ENCODE peak calls at places on chromosomes 1 and 21, in nine cellular contexts. One of them, this sample, is unnamed.

GRCh38 chr1:10378071-10378841 is 20.6 kb upstream of the PGD start:
- DNase-seq in HepG2: no peak
- DNase-seq in A549: peak
- DNase-seq in SK-N-SH: no peak
- DNase-seq in HCT116: no peak
- DNase-seq in GM12878: no peak
- DNase-seq in Panc1: no peak
- DNase-seq in GM23338: peak
- DNase-seq in K562: peak
- DNase-seq in this sample: peak

GRCh38 chr21:42189860-42190491 is 29.0 kb upstream of the ABCG1 start:
- DNase-seq in HCT116: no peak
- DNase-seq in HepG2: no peak
- DNase-seq in GM12878: no peak
- DNase-seq in A549: no peak
- DNase-seq in SK-N-SH: no peak
- DNase-seq in K562: no peak
- DNase-seq in Panc1: no peak
- DNase-seq in GM23338: no peak
- DNase-seq in this sample: no peak

GRCh38 chr1:84505167-84506001 is 802 bp upstream of the SPATA1 start:
- DNase-seq in A549: no peak
- DNase-seq in GM23338: peak
- DNase-seq in SK-N-SH: peak
- DNase-seq in HepG2: peak
- DNase-seq in GM12878: no peak
- DNase-seq in HCT116: no peak
- DNase-seq in K562: peak
- DNase-seq in Panc1: no peak
- DNase-seq in this sample: peak

GRCh38 chr1:78619803-78620579 is at the start of gene IFI44L:
- DNase-seq in HepG2: no peak
- DNase-seq in GM12878: peak
- DNase-seq in A549: no peak
- DNase-seq in Panc1: no peak
- DNase-seq in SK-N-SH: no peak
- DNase-seq in K562: no peak
- DNase-seq in HCT116: no peak
- DNase-seq in GM23338: no peak
- DNase-seq in this sample: no peak

GRCh38 chr1:119358661-119359060 is 9.9 kb upstream of the HAO2 start:
- DNase-seq in GM23338: no peak
- DNase-seq in A549: no peak
- DNase-seq in Panc1: no peak
- DNase-seq in K562: no peak
- DNase-seq in HCT116: no peak
- DNase-seq in SK-N-SH: no peak
- DNase-seq in HepG2: no peak
- DNase-seq in GM12878: no peak
- DNase-seq in this sample: no peak

GRCh38 chr1:40049745-40050144 is 9.2 kb downstream of the CAP1 start:
- DNase-seq in HepG2: no peak
- DNase-seq in SK-N-SH: no peak
- DNase-seq in HCT116: no peak
- DNase-seq in GM12878: no peak
- DNase-seq in A549: no peak
- DNase-seq in Panc1: no peak
- DNase-seq in GM23338: no peak
- DNase-seq in K562: no peak
- DNase-seq in this sample: no peak

GRCh38 chr1:65265296-65266271 is 43.8 kb upstream of the DNAJC6 start:
- DNase-seq in K562: no peak
- DNase-seq in GM23338: peak
- DNase-seq in GM12878: no peak
- DNase-seq in HepG2: peak
- DNase-seq in HCT116: no peak
- DNase-seq in Panc1: no peak
- DNase-seq in A549: no peak
- DNase-seq in SK-N-SH: peak
- DNase-seq in this sample: peak

GRCh38 chr1:15543589-15544568 is 17.2 kb downstream of the DNAJC16 start:
- DNase-seq in SK-N-SH: no peak
- DNase-seq in HepG2: no peak
- DNase-seq in HCT116: no peak
- DNase-seq in GM12878: no peak
- DNase-seq in A549: no peak
- DNase-seq in K562: peak
- DNase-seq in Panc1: no peak
- DNase-seq in GM23338: no peak
- DNase-seq in this sample: no peak

GRCh38 chr1:151892190-151892589 is 17.1 kb downstream of the THEM4 start:
- DNase-seq in GM12878: no peak
- DNase-seq in GM23338: no peak
- DNase-seq in HCT116: no peak
- DNase-seq in A549: no peak
- DNase-seq in K562: no peak
- DNase-seq in HepG2: no peak
- DNase-seq in Panc1: no peak
- DNase-seq in SK-N-SH: no peak
- DNase-seq in this sample: no peak

GRCh38 chr1:113681596-113682337 is 77.5 kb downstream of the PHTF1 start:
- DNase-seq in HepG2: no peak
- DNase-seq in GM23338: no peak
- DNase-seq in SK-N-SH: no peak
- DNase-seq in A549: no peak
- DNase-seq in GM12878: no peak
- DNase-seq in K562: no peak
- DNase-seq in HCT116: no peak
- DNase-seq in Panc1: no peak
- DNase-seq in this sample: no peak

GRCh38 chr1:203503851-203504250 is 9.9 kb downstream of the OPTC start:
- DNase-seq in HCT116: no peak
- DNase-seq in GM23338: no peak
- DNase-seq in GM12878: no peak
- DNase-seq in Panc1: no peak
- DNase-seq in SK-N-SH: no peak
- DNase-seq in HepG2: no peak
- DNase-seq in A549: no peak
- DNase-seq in K562: no peak
- DNase-seq in this sample: no peak

GRCh38 chr1:244029137-244029536 is 21.9 kb upstream of the ZBTB18 start:
- DNase-seq in K562: no peak
- DNase-seq in GM23338: no peak
- DNase-seq in HepG2: no peak
- DNase-seq in Panc1: no peak
- DNase-seq in SK-N-SH: no peak
- DNase-seq in HCT116: no peak
- DNase-seq in A549: no peak
- DNase-seq in GM12878: no peak
- DNase-seq in this sample: no peak

GRCh38 chr1:203286161-203286984 is 18.9 kb upstream of the BTG2 start:
- DNase-seq in SK-N-SH: no peak
- DNase-seq in HCT116: no peak
- DNase-seq in K562: no peak
- DNase-seq in GM23338: no peak
- DNase-seq in Panc1: no peak
- DNase-seq in A549: no peak
- DNase-seq in GM12878: no peak
- DNase-seq in HepG2: no peak
- DNase-seq in this sample: peak

GRCh38 chr1:92218559-92218958 is 844 bp downstream of the C1orf146 start:
- DNase-seq in GM12878: no peak
- DNase-seq in HepG2: no peak
- DNase-seq in HCT116: no peak
- DNase-seq in GM23338: peak
- DNase-seq in A549: no peak
- DNase-seq in SK-N-SH: no peak
- DNase-seq in Panc1: no peak
- DNase-seq in K562: no peak
- DNase-seq in this sample: no peak

GRCh38 chr1:236020359-236021000 is 44.4 kb downstream of the NID1 start:
- DNase-seq in GM23338: no peak
- DNase-seq in GM12878: no peak
- DNase-seq in A549: no peak
- DNase-seq in HCT116: no peak
- DNase-seq in K562: no peak
- DNase-seq in Panc1: no peak
- DNase-seq in HepG2: no peak
- DNase-seq in SK-N-SH: no peak
- DNase-seq in this sample: no peak

GRCh38 chr1:84997667-84998600 is 1.0 kb upstream of the MCOLN2 start:
- DNase-seq in SK-N-SH: peak
- DNase-seq in GM23338: peak
- DNase-seq in A549: no peak
- DNase-seq in Panc1: no peak
- DNase-seq in HepG2: no peak
- DNase-seq in GM12878: no peak
- DNase-seq in K562: no peak
- DNase-seq in HCT116: no peak
- DNase-seq in this sample: no peak

GRCh38 chr1:168506204-168506819 is 37.5 kb downstream of the XCL2 start:
- DNase-seq in Panc1: peak
- DNase-seq in A549: no peak
- DNase-seq in GM12878: no peak
- DNase-seq in GM23338: no peak
- DNase-seq in SK-N-SH: no peak
- DNase-seq in HCT116: peak
- DNase-seq in HepG2: no peak
- DNase-seq in K562: no peak
- DNase-seq in this sample: no peak

GRCh38 chr1:173195596-173196088 is 11.5 kb downstream of the TNFSF4 start:
- DNase-seq in HepG2: no peak
- DNase-seq in A549: no peak
- DNase-seq in Panc1: no peak
- DNase-seq in SK-N-SH: no peak
- DNase-seq in GM12878: peak
- DNase-seq in GM23338: no peak
- DNase-seq in K562: no peak
- DNase-seq in HCT116: no peak
- DNase-seq in this sample: no peak

GRCh38 chr1:107246775-107247345 is 106.0 kb downstream of the NTNG1 start:
- DNase-seq in A549: no peak
- DNase-seq in K562: no peak
- DNase-seq in HepG2: no peak
- DNase-seq in GM23338: no peak
- DNase-seq in Panc1: no peak
- DNase-seq in SK-N-SH: no peak
- DNase-seq in HCT116: no peak
- DNase-seq in GM12878: peak
- DNase-seq in this sample: no peak
- TF ChIP-seq REST in A549: no peak
- TF ChIP-seq REST in K562: no peak
- TF ChIP-seq REST in HepG2: no peak
- TF ChIP-seq REST in GM23338: no peak
- TF ChIP-seq REST in Panc1: no peak
- TF ChIP-seq REST in SK-N-SH: no peak
- TF ChIP-seq REST in HCT116: no peak
- TF ChIP-seq REST in GM12878: no peak
- TF ChIP-seq REST in this sample: no peak

DNA sequence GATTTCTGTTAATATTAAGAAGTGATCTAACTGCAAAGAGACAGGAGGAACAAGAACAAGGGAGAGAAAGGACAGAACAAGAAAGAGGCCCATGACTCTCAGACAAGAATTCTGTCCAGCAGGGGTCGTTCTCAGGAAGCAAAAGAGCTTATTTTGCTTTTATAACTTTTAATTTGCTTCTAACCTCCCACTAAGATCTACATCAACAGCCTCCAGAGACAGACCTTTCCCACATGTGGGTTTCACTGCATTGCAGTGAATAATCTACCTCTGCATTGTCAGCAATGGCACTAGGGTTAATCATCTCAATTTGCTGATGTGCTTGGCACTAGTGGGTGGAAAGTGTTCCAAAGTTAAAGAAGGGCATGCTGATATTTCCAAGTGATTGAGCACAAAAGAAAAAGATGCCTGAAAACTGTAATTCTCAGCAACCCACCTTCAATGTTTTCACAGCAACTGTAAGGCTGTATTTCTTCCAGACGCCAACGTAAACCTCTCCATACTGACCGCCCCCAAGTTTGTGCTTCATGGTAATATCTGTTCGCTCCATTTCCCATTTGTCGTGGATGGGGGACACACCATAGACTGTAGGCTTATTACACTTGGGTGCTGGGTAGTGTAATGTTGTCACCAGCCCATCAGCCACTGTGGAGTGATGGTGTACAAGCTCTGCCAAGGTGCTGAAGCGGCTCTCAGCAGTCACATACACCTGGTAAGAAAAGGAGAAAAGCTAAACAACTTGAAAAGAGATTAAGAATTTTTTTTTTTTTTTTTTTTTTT is 39.5 kb downstream of the TOR3A start:
- DNase-seq in Panc1: no peak
- DNase-seq in GM23338: peak
- DNase-seq in HCT116: peak
- DNase-seq in K562: no peak
- DNase-seq in A549: peak
- DNase-seq in HepG2: peak
- DNase-seq in GM12878: no peak
- DNase-seq in SK-N-SH: peak
- DNase-seq in this sample: no peak
- TF ChIP-seq REST in Panc1: no peak
- TF ChIP-seq REST in GM23338: no peak
- TF ChIP-seq REST in HCT116: no peak
- TF ChIP-seq REST in K562: no peak
- TF ChIP-seq REST in A549: no peak
- TF ChIP-seq REST in HepG2: no peak
- TF ChIP-seq REST in GM12878: no peak
- TF ChIP-seq REST in SK-N-SH: no peak
- TF ChIP-seq REST in this sample: no peak

GRCh38 chr1:178146456-178146855 is 52.6 kb downstream of the RASAL2 start:
- DNase-seq in K562: no peak
- DNase-seq in HepG2: no peak
- DNase-seq in GM12878: no peak
- DNase-seq in HCT116: no peak
- DNase-seq in A549: no peak
- DNase-seq in Panc1: no peak
- DNase-seq in SK-N-SH: no peak
- DNase-seq in GM23338: no peak
- DNase-seq in this sample: no peak
- TF ChIP-seq REST in K562: no peak
- TF ChIP-seq REST in HepG2: no peak
- TF ChIP-seq REST in GM12878: no peak
- TF ChIP-seq REST in HCT116: no peak
- TF ChIP-seq REST in A549: no peak
- TF ChIP-seq REST in Panc1: no peak
- TF ChIP-seq REST in SK-N-SH: no peak
- TF ChIP-seq REST in GM23338: no peak
- TF ChIP-seq REST in this sample: no peak

DNA sequence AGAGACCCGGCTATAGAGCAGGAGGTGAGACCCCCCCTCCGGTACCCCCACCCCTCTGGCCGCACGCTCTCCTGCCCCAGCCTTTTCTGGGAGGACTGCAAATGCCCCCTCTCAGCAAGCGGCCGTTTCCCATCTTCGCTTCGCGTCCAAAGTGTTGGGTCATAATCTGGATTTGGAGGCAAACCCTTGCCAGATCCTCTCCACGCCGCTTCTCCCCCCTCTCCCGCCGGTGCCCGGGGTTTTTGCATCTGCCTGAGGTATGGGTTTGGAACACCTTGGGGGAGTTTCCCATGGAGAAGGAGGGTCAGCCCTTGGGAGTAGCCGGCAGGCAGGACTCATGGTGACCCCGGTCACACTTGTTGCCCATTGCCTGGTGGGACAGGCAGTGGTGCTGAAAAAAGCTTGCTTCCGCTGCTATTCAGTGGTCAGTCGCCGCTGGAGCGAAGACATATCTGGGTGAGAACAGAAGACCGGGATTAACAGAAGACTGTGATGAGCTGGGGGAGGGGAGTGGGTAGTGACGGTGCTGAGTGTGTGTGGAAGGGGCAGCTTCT is 948 bp downstream of the KCNK2 start:
- DNase-seq in Panc1: no peak
- DNase-seq in GM12878: no peak
- DNase-seq in GM23338: peak
- DNase-seq in HCT116: no peak
- DNase-seq in SK-N-SH: peak
- DNase-seq in K562: no peak
- DNase-seq in HepG2: no peak
- DNase-seq in A549: no peak
- DNase-seq in this sample: no peak
- TF ChIP-seq REST in Panc1: no peak
- TF ChIP-seq REST in GM12878: no peak
- TF ChIP-seq REST in GM23338: no peak
- TF ChIP-seq REST in HCT116: no peak
- TF ChIP-seq REST in SK-N-SH: peak
- TF ChIP-seq REST in K562: no peak
- TF ChIP-seq REST in HepG2: no peak
- TF ChIP-seq REST in A549: no peak
- TF ChIP-seq REST in this sample: no peak